ENCODE peak calls at places on chromosomes 11 and 22, in eight cellular contexts. J is epithelial cell of esophagus; Z is foreskin melanocyte; B is GM03348; M is T1000; L is NCI-H2171 treated with DMSO at 0.1 percent for 48 hours; I is effector CD4-positive, alpha-beta T cell; G is choroid plexus epithelial cell. R is an unnamed sample.

GRCh38 chr11:62273284-62273683 is 3.3 kb downstream of the SCGB2A2 start:
- DNase-seq in J (no peak), Z (no peak), B (no peak), M (no peak), L (no peak), I (no peak), G (no peak), R (no peak)

GRCh38 chr22:47549741-47550340 is 787.4 kb downstream of the TBC1D22A start:
- DNase-seq in J (no peak), Z (no peak), B (no peak), M (no peak), L (no peak), I (no peak), G (no peak), R (no peak)

GRCh38 chr11:13668957-13669521 is 571 bp downstream of the FAR1 start:
- DNase-seq in J (peak; percentile 45), Z (no peak), B (peak; percentile 59), M (no peak), L (peak; percentile 34), I (peak; percentile 38), G (peak; percentile 43), R (no peak)

GRCh38 chr11:47412152-47412746 is 3.9 kb downstream of the SLC39A13 start:
- DNase-seq in J (peak; percentile 36), Z (no peak), B (peak; percentile 67), M (no peak), L (no peak), I (peak; percentile 48), G (peak; percentile 41), R (peak; percentile 51)

GRCh38 chr22:43301866-43302265 is 41.3 kb downstream of the SCUBE1 start:
- DNase-seq in J (no peak), Z (no peak), B (no peak), M (no peak), L (no peak), I (no peak), G (no peak), R (no peak)

GRCh38 chr22:20979243-20979809 is 2.8 kb upstream of the LZTR1 start:
- DNase-seq in J (peak; percentile 90), Z (peak; percentile 53), B (peak; percentile 71), M (peak; percentile 42), L (no peak), I (peak; percentile 37), G (peak; percentile 90), R (peak; percentile 83)

GRCh38 chr22:35064664-35065063 is 1.3 kb upstream of the ISX start:
- DNase-seq in J (no peak), Z (no peak), B (no peak), M (no peak), L (no peak), I (no peak), G (no peak), R (no peak)

GRCh38 chr11:77069336-77069968 is 2.7 kb downstream of the CAPN5 start:
- DNase-seq in J (no peak), Z (no peak), B (no peak), M (no peak), L (no peak), I (no peak), G (no peak), R (no peak)

GRCh38 chr11:70769106-70769505 is 370.8 kb downstream of the CTTN start:
- DNase-seq in J (no peak), Z (no peak), B (no peak), M (no peak), L (no peak), I (no peak), G (no peak), R (no peak)

GRCh38 chr11:32288276-32288675 is 147.1 kb downstream of the WT1 start:
- DNase-seq in J (no peak), Z (no peak), B (no peak), M (no peak), L (no peak), I (no peak), G (no peak), R (no peak)

GRCh38 chr11:65591939-65592814 is 3.4 kb downstream of the KCNK7 start:
- DNase-seq in J (peak; percentile 66), Z (no peak), B (no peak), M (no peak), L (no peak), I (no peak), G (peak; percentile 57), R (no peak)

GRCh38 chr11:101870510-101870909 is 44.3 kb upstream of the CEP126 start:
- DNase-seq in J (peak; percentile 83), Z (no peak), B (peak; percentile 37), M (no peak), L (no peak), I (no peak), G (peak; percentile 59), R (no peak)

GRCh38 chr11:36425593-36426206 is 84.4 kb downstream of the TRAF6 start:
- DNase-seq in J (no peak), Z (no peak), B (no peak), M (no peak), L (peak; percentile 72), I (no peak), G (peak; percentile 80), R (no peak)

GRCh38 chr11:29781268-29781667 is 235.6 kb downstream of the KCNA4 start:
- DNase-seq in J (no peak), Z (no peak), B (no peak), M (no peak), L (no peak), I (no peak), G (no peak), R (peak; percentile 40)

GRCh38 chr11:73996161-73996747 is 12.6 kb downstream of the UCP3 start:
- DNase-seq in J (no peak), Z (no peak), B (no peak), M (no peak), L (peak; percentile 32), I (no peak), G (no peak), R (no peak)

GRCh38 chr22:47460870-47461269 is 698.4 kb downstream of the TBC1D22A start:
- DNase-seq in J (no peak), Z (no peak), B (no peak), M (no peak), L (no peak), I (no peak), G (no peak), R (no peak)

GRCh38 chr11:109422755-109423113 is 744 bp downstream of the C11orf87 start:
- DNase-seq in J (peak; percentile 37), Z (no peak), B (peak; percentile 70), M (no peak), L (peak; percentile 59), I (no peak), G (peak; percentile 27), R (no peak)

GRCh38 chr11:67301951-67302516 is 1.3 kb upstream of the SSH3 start:
- DNase-seq in J (peak; percentile 88), Z (peak; percentile 35), B (peak; percentile 24), M (no peak), L (peak; percentile 69), I (no peak), G (peak; percentile 94), R (no peak)

GRCh38 chr22:49668402-49668801 is 159.3 kb downstream of the BRD1 start:
- DNase-seq in J (no peak), Z (no peak), B (no peak), M (no peak), L (no peak), I (no peak), G (no peak), R (no peak)

GRCh38 chr11:69381681-69382130 is 87.8 kb downstream of the MYEOV start:
- DNase-seq in J (no peak), Z (no peak), B (no peak), M (no peak), L (no peak), I (no peak), G (no peak), R (no peak)